ENCODE peak calls at places on chromosomes 2 and 18, in nine cellular contexts. G is C1 segment of cervical spinal cord; U is thoracic aorta; P is gastrocnemius medialis; A is activated CD8-positive, alpha-beta memory T cell treated with anti-CD3 and anti-CD28 coated beads, Interleukin-2, amount 50 U/mL, for 48 hours; F is fibroblast of gingiva; N is HTR-8/SVneo; T is choroid plexus epithelial cell; K is aorta. Z is an unnamed sample.

GRCh38 chr2:240670950-240671349 is 11.7 kb downstream of the AQP12B start:
- DNase-seq in G (no peak), U (no peak), P (no peak), A (no peak), F (no peak), N (no peak), T (no peak), K (no peak), Z (no peak)

GRCh38 chr18:36273347-36273746 is 24.2 kb upstream of the FHOD3 start:
- DNase-seq in G (no peak), U (no peak), P (no peak), A (no peak), F (no peak), N (no peak), T (no peak), K (no peak), Z (no peak)

GRCh38 chr2:181104512-181105121 is 124.2 kb downstream of the UBE2E3 start:
- DNase-seq in G (no peak), U (no peak), P (no peak), A (no peak), F (peak), N (peak), T (peak), K (no peak), Z (no peak)

GRCh38 chr2:102278720-102279390 is 32.5 kb upstream of the IL1RL1 start:
- DNase-seq in G (no peak), U (no peak), P (peak), A (no peak), F (no peak), N (no peak), T (peak), K (no peak), Z (no peak)

GRCh38 chr2:170815311-170815710 is 1.4 kb upstream of the GAD1 start:
- DNase-seq in G (no peak), U (no peak), P (no peak), A (no peak), F (no peak), N (no peak), T (no peak), K (no peak), Z (no peak)

GRCh38 chr2:32135409-32135808 is 30.3 kb upstream of the SLC30A6 start:
- DNase-seq in G (no peak), U (no peak), P (no peak), A (no peak), F (peak), N (peak), T (peak), K (no peak), Z (no peak)

GRCh38 chr2:182650704-182651103 is 65.4 kb upstream of the DNAJC10 start:
- DNase-seq in G (no peak), U (no peak), P (no peak), A (no peak), F (peak), N (peak), T (peak), K (no peak), Z (no peak)

GRCh38 chr2:237500681-237501424 is 13.8 kb downstream of the MLPH start:
- DNase-seq in G (no peak), U (no peak), P (no peak), A (no peak), F (peak), N (peak), T (peak), K (peak), Z (no peak)

GRCh38 chr18:22345733-22346132 is 72.0 kb downstream of the CTAGE1 start:
- DNase-seq in G (no peak), U (no peak), P (no peak), A (no peak), F (no peak), N (no peak), T (peak), K (peak), Z (no peak)

GRCh38 chr2:88220733-88221132 is 50.6 kb downstream of the THNSL2 start:
- DNase-seq in G (no peak), U (no peak), P (no peak), A (no peak), F (no peak), N (no peak), T (no peak), K (no peak), Z (no peak)

GRCh38 chr2:157893611-157894010 is 17.5 kb upstream of the ACVR1 start:
- DNase-seq in G (no peak), U (no peak), P (no peak), A (no peak), F (no peak), N (no peak), T (no peak), K (no peak), Z (no peak)

GRCh38 chr18:50982802-50983179 is 15.0 kb downstream of the ELAC1 start:
- DNase-seq in G (no peak), U (no peak), P (no peak), A (no peak), F (peak), N (no peak), T (peak), K (no peak), Z (no peak)

GRCh38 chr2:212227755-212228154 is 310.8 kb downstream of the ERBB4 start:
- DNase-seq in G (no peak), U (no peak), P (no peak), A (no peak), F (peak), N (peak), T (peak), K (no peak), Z (no peak)

GRCh38 chr2:174750923-174751441 is 13.3 kb downstream of the CHRNA1 start:
- DNase-seq in G (no peak), U (no peak), P (no peak), A (no peak), F (no peak), N (no peak), T (no peak), K (no peak), Z (no peak)

GRCh38 chr18:3217930-3218647 is 1.7 kb downstream of the MYOM1 start:
- DNase-seq in G (no peak), U (no peak), P (no peak), A (no peak), F (peak), N (peak), T (peak), K (no peak), Z (no peak)

GRCh38 chr18:6363216-6363615 is 51.5 kb downstream of the L3MBTL4 start:
- DNase-seq in G (no peak), U (no peak), P (no peak), A (no peak), F (no peak), N (no peak), T (no peak), K (no peak), Z (no peak)

GRCh38 chr2:28296904-28297303 is 95.8 kb upstream of the FOSL2 start:
- DNase-seq in G (no peak), U (no peak), P (no peak), A (no peak), F (peak), N (peak), T (no peak), K (no peak), Z (no peak)

Z was measured in coronary artery.